ENCODE peak calls at places on chromosomes 3 and 15, in four cellular contexts. One of them, this sample, is unnamed.

GRCh38 chr3:156772588-156773206 is 53.5 kb upstream of the LEKR1 start:
- DNase-seq in K562: no peak
- DNase-seq in HepG2: no peak
- DNase-seq in GM12878: no peak
- DNase-seq in this sample: no peak

GRCh38 chr3:149848238-149848637 is 35.2 kb downstream of the RNF13 start:
- DNase-seq in HepG2: no peak
- DNase-seq in K562: no peak
- DNase-seq in GM12878: no peak
- DNase-seq in this sample: no peak

GRCh38 chr15:79084308-79084968 is 6.1 kb downstream of the RASGRF1 start:
- DNase-seq in K562: no peak
- DNase-seq in HepG2: no peak
- DNase-seq in GM12878: no peak
- DNase-seq in this sample: no peak

GRCh38 chr15:31360843-31361763 is 34.5 kb downstream of the KLF13 start:
- DNase-seq in K562: no peak
- DNase-seq in HepG2: no peak
- DNase-seq in GM12878: no peak
- DNase-seq in this sample: no peak

GRCh38 chr3:127652246-127652995 is 20.3 kb upstream of the ABTB1 start:
- DNase-seq in HepG2: peak; percentile 37
- DNase-seq in K562: peak; percentile 49
- DNase-seq in GM12878: no peak
- DNase-seq in this sample: peak; percentile 82

GRCh38 chr15:67225336-67225735 is 29.1 kb downstream of the AAGAB start:
- DNase-seq in K562: no peak
- DNase-seq in HepG2: no peak
- DNase-seq in GM12878: no peak
- DNase-seq in this sample: no peak

GRCh38 chr3:120568624-120569023 is 27.5 kb upstream of the NDUFB4 start:
- DNase-seq in GM12878: no peak
- DNase-seq in K562: no peak
- DNase-seq in HepG2: no peak
- DNase-seq in this sample: no peak

GRCh38 chr3:52065264-52065756 is 8.9 kb upstream of the DUSP7 start:
- DNase-seq in GM12878: no peak
- DNase-seq in HepG2: no peak
- DNase-seq in K562: no peak
- DNase-seq in this sample: no peak

GRCh38 chr3:154552338-154552737 is 122.3 kb upstream of the GPR149 start:
- DNase-seq in HepG2: peak; percentile 6
- DNase-seq in GM12878: no peak
- DNase-seq in K562: no peak
- DNase-seq in this sample: peak; percentile 8

DNA sequence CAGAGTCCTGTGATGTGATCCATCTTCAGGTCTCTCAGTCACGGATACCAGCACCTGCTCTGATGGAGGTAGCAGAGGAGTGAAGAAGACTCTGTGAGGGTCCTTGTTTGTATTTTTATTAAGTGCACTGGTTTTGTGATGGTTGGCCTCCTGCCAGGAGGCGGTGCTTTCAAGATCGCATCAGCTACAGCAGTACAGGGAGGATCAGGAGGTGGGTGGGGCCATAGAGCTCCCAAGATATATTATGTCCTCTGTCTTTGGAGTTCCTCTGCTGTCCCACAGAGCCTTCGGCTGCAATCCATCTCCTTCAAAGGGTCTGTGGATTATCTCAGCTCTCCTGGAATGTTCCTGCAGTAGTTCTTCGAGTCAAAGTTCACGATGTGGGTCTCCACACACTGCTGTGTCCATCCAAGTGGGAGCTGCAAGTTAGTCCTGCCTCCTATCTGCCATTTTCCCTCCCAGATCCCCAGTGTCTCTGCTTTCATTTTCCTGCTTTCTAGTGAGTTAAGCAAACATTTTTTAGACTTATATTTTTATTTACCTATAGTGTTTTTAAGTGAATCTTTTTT is 54.7 kb downstream of the TM2D3 start:
- DNase-seq in GM12878: no peak
- DNase-seq in K562: no peak
- DNase-seq in HepG2: no peak
- DNase-seq in this sample: peak; percentile 29
- TF ChIP-seq SP1 in GM12878: no peak
- TF ChIP-seq SP1 in K562: no peak
- TF ChIP-seq SP1 in HepG2: no peak
- TF ChIP-seq SP1 in this sample: no peak

GRCh38 chr3:140972833-140973232 is 31.2 kb downstream of the SLC25A36 start:
- DNase-seq in HepG2: peak; percentile 41
- DNase-seq in K562: no peak
- DNase-seq in GM12878: no peak
- DNase-seq in this sample: peak; percentile 11
- TF ChIP-seq BHLHE40 in HepG2: no peak
- TF ChIP-seq BHLHE40 in K562: no peak
- TF ChIP-seq BHLHE40 in GM12878: no peak
- TF ChIP-seq BHLHE40 in this sample: no peak

GRCh38 chr3:29705906-29706507 is 425.1 kb downstream of the RBMS3 start:
- DNase-seq in GM12878: no peak
- DNase-seq in K562: no peak
- DNase-seq in HepG2: no peak
- DNase-seq in this sample: no peak

GRCh38 chr3:29695905-29696238 is 415.0 kb downstream of the RBMS3 start:
- DNase-seq in K562: no peak
- DNase-seq in GM12878: no peak
- DNase-seq in HepG2: no peak
- DNase-seq in this sample: no peak

GRCh38 chr3:29697989-29698388 is 417.1 kb downstream of the RBMS3 start:
- DNase-seq in HepG2: no peak
- DNase-seq in K562: no peak
- DNase-seq in GM12878: no peak
- DNase-seq in this sample: no peak

GRCh38 chr3:29696311-29696710 is 415.4 kb downstream of the RBMS3 start:
- DNase-seq in K562: no peak
- DNase-seq in GM12878: no peak
- DNase-seq in HepG2: no peak
- DNase-seq in this sample: no peak

GRCh38 chr3:29701326-29701983 is 420.6 kb downstream of the RBMS3 start:
- DNase-seq in GM12878: no peak
- DNase-seq in HepG2: no peak
- DNase-seq in K562: no peak
- DNase-seq in this sample: no peak
- TF ChIP-seq SP1 in GM12878: no peak
- TF ChIP-seq SP1 in HepG2: no peak
- TF ChIP-seq SP1 in K562: no peak
- TF ChIP-seq SP1 in this sample: no peak

GRCh38 chr15:68431037-68431791 is 749 bp downstream of the ITGA11 start:
- DNase-seq in GM12878: no peak
- DNase-seq in K562: no peak
- DNase-seq in HepG2: no peak
- DNase-seq in this sample: no peak
- TF ChIP-seq BHLHE40 in GM12878: no peak
- TF ChIP-seq BHLHE40 in K562: no peak
- TF ChIP-seq BHLHE40 in HepG2: no peak
- TF ChIP-seq BHLHE40 in this sample: no peak

GRCh38 chr3:36709281-36709680 is 55.1 kb downstream of the DCLK3 start:
- DNase-seq in GM12878: no peak
- DNase-seq in K562: no peak
- DNase-seq in HepG2: no peak
- DNase-seq in this sample: no peak
- TF ChIP-seq SP1 in GM12878: no peak
- TF ChIP-seq SP1 in K562: no peak
- TF ChIP-seq SP1 in HepG2: no peak
- TF ChIP-seq SP1 in this sample: no peak

GRCh38 chr3:186635532-186635931 is 4.7 kb upstream of the FETUB start:
- DNase-seq in HepG2: no peak
- DNase-seq in GM12878: no peak
- DNase-seq in K562: no peak
- DNase-seq in this sample: no peak

GRCh38 chr3:186630950-186631624 is 9.1 kb upstream of the FETUB start:
- DNase-seq in HepG2: peak; percentile 92
- DNase-seq in K562: no peak
- DNase-seq in GM12878: no peak
- DNase-seq in this sample: no peak

GRCh38 chr3:186637661-186638060 is 2.5 kb upstream of the FETUB start:
- DNase-seq in HepG2: no peak
- DNase-seq in GM12878: no peak
- DNase-seq in K562: no peak
- DNase-seq in this sample: no peak

GRCh38 chr3:186636536-186636935 is 3.7 kb upstream of the FETUB start:
- DNase-seq in GM12878: no peak
- DNase-seq in K562: no peak
- DNase-seq in HepG2: no peak
- DNase-seq in this sample: no peak

GRCh38 chr3:186633481-186633880 is 6.7 kb upstream of the FETUB start:
- DNase-seq in K562: no peak
- DNase-seq in HepG2: no peak
- DNase-seq in GM12878: no peak
- DNase-seq in this sample: no peak
- TF ChIP-seq BHLHE40 in K562: no peak
- TF ChIP-seq BHLHE40 in HepG2: no peak
- TF ChIP-seq BHLHE40 in GM12878: no peak
- TF ChIP-seq BHLHE40 in this sample: no peak

GRCh38 chr3:132414841-132415240 is 2.5 kb upstream of the DNAJC13 start:
- DNase-seq in HepG2: no peak
- DNase-seq in GM12878: no peak
- DNase-seq in K562: no peak
- DNase-seq in this sample: no peak
- TF ChIP-seq SP1 in HepG2: no peak
- TF ChIP-seq SP1 in GM12878: no peak
- TF ChIP-seq SP1 in K562: no peak
- TF ChIP-seq SP1 in this sample: no peak